ENCODE peak calls at places on chromosomes 6 and 20, in six cellular contexts. One of them, this sample, is unnamed. For H3K9me3, the result is how much of the 10 kb centered on the place peaks cover.

GRCh38 chr6:151056230-151056907 is 183.4 kb upstream of the AKAP12 start:
- DNase-seq in K562: no peak
- DNase-seq in CD8-positive, alpha-beta T cell: no peak
- DNase-seq in body of pancreas: no peak
- DNase-seq in fibroblast of lung: no peak
- DNase-seq in right cardiac atrium: no peak
- DNase-seq in this sample: no peak

GRCh38 chr20:11880694-11881093 is 37.0 kb upstream of the BTBD3 start:
- DNase-seq in body of pancreas: no peak
- DNase-seq in right cardiac atrium: no peak
- DNase-seq in fibroblast of lung: no peak
- DNase-seq in CD8-positive, alpha-beta T cell: no peak
- DNase-seq in K562: no peak
- DNase-seq in this sample: no peak

GRCh38 chr20:3811421-3812258 is 8.7 kb upstream of the AP5S1 start:
- DNase-seq in right cardiac atrium: peak
- DNase-seq in CD8-positive, alpha-beta T cell: peak
- DNase-seq in body of pancreas: peak
- DNase-seq in K562: peak
- DNase-seq in fibroblast of lung: peak
- DNase-seq in this sample: peak

GRCh38 chr6:116246089-116246488 is 7.8 kb downstream of the TSPYL4 start:
- DNase-seq in right cardiac atrium: no peak
- DNase-seq in K562: peak
- DNase-seq in fibroblast of lung: peak
- DNase-seq in CD8-positive, alpha-beta T cell: no peak
- DNase-seq in body of pancreas: no peak
- DNase-seq in this sample: no peak

GRCh38 chr6:119102901-119103300 is 24.4 kb upstream of the FAM184A start:
- DNase-seq in body of pancreas: no peak
- DNase-seq in K562: no peak
- DNase-seq in right cardiac atrium: no peak
- DNase-seq in fibroblast of lung: no peak
- DNase-seq in CD8-positive, alpha-beta T cell: no peak
- DNase-seq in this sample: no peak

GRCh38 chr6:6614096-6614964 is 25.8 kb downstream of the LY86 start:
- DNase-seq in K562: no peak
- DNase-seq in CD8-positive, alpha-beta T cell: no peak
- DNase-seq in right cardiac atrium: no peak
- DNase-seq in fibroblast of lung: no peak
- DNase-seq in body of pancreas: no peak
- DNase-seq in this sample: no peak

GRCh38 chr6:15312500-15312899 is 66.6 kb downstream of the JARID2 start:
- DNase-seq in CD8-positive, alpha-beta T cell: no peak
- DNase-seq in right cardiac atrium: no peak
- DNase-seq in K562: no peak
- DNase-seq in body of pancreas: no peak
- DNase-seq in fibroblast of lung: peak
- DNase-seq in this sample: no peak

GRCh38 chr6:46465294-46466165 is 25.7 kb downstream of the RCAN2 start:
- DNase-seq in body of pancreas: no peak
- DNase-seq in CD8-positive, alpha-beta T cell: no peak
- DNase-seq in fibroblast of lung: no peak
- DNase-seq in right cardiac atrium: no peak
- DNase-seq in K562: no peak
- DNase-seq in this sample: no peak

GRCh38 chr6:88989215-88989614 is 25.8 kb upstream of the RNGTT start:
- DNase-seq in fibroblast of lung: peak
- DNase-seq in K562: no peak
- DNase-seq in body of pancreas: peak
- DNase-seq in right cardiac atrium: no peak
- DNase-seq in CD8-positive, alpha-beta T cell: no peak
- DNase-seq in this sample: no peak

GRCh38 chr20:61974357-61974665 is 91.4 kb downstream of the TAF4 start:
- DNase-seq in body of pancreas: no peak
- DNase-seq in fibroblast of lung: no peak
- DNase-seq in right cardiac atrium: no peak
- DNase-seq in K562: no peak
- DNase-seq in CD8-positive, alpha-beta T cell: no peak
- DNase-seq in this sample: no peak

GRCh38 chr6:138477913-138478539 is 21.3 kb downstream of the NHSL1 start:
- DNase-seq in body of pancreas: no peak
- DNase-seq in CD8-positive, alpha-beta T cell: no peak
- DNase-seq in fibroblast of lung: no peak
- DNase-seq in right cardiac atrium: no peak
- DNase-seq in K562: no peak
- DNase-seq in this sample: no peak

GRCh38 chr6:5511924-5512323 is 250.6 kb downstream of the FARS2 start:
- DNase-seq in CD8-positive, alpha-beta T cell: no peak
- DNase-seq in body of pancreas: no peak
- DNase-seq in right cardiac atrium: no peak
- DNase-seq in fibroblast of lung: peak
- DNase-seq in K562: peak
- DNase-seq in this sample: no peak

GRCh38 chr6:31246051-31246495 is 25.8 kb downstream of the HLA-C start:
- DNase-seq in body of pancreas: peak
- DNase-seq in fibroblast of lung: peak
- DNase-seq in right cardiac atrium: no peak
- DNase-seq in CD8-positive, alpha-beta T cell: no peak
- DNase-seq in K562: no peak
- DNase-seq in this sample: no peak

GRCh38 chr6:138772596-138773176 is 883 bp upstream of the CCDC28A start:
- DNase-seq in body of pancreas: no peak
- DNase-seq in CD8-positive, alpha-beta T cell: no peak
- DNase-seq in fibroblast of lung: no peak
- DNase-seq in K562: peak
- DNase-seq in right cardiac atrium: no peak
- DNase-seq in this sample: no peak

GRCh38 chr6:108331982-108332381 is 37.1 kb downstream of the AFG1L start:
- DNase-seq in K562: no peak
- DNase-seq in fibroblast of lung: no peak
- DNase-seq in right cardiac atrium: no peak
- DNase-seq in CD8-positive, alpha-beta T cell: no peak
- DNase-seq in body of pancreas: no peak
- DNase-seq in this sample: no peak

GRCh38 chr20:31516166-31516565 is 1.9 kb downstream of the HM13 start:
- DNase-seq in K562: no peak
- DNase-seq in body of pancreas: no peak
- DNase-seq in fibroblast of lung: no peak
- DNase-seq in CD8-positive, alpha-beta T cell: no peak
- DNase-seq in right cardiac atrium: no peak
- DNase-seq in this sample: no peak

GRCh38 chr6:128319946-128320345 is 200.5 kb downstream of the PTPRK start:
- DNase-seq in fibroblast of lung: no peak
- DNase-seq in body of pancreas: no peak
- DNase-seq in CD8-positive, alpha-beta T cell: no peak
- DNase-seq in right cardiac atrium: no peak
- DNase-seq in K562: no peak
- DNase-seq in this sample: no peak

GRCh38 chr6:85186546-85187170 is 263.2 kb upstream of the NT5E start:
- DNase-seq in fibroblast of lung: no peak
- DNase-seq in body of pancreas: no peak
- DNase-seq in CD8-positive, alpha-beta T cell: no peak
- DNase-seq in K562: no peak
- DNase-seq in right cardiac atrium: no peak
- DNase-seq in this sample: no peak

GRCh38 chr6:168284187-168284586 is 35.4 kb downstream of the DACT2 start:
- DNase-seq in K562: no peak
- DNase-seq in fibroblast of lung: no peak
- DNase-seq in CD8-positive, alpha-beta T cell: no peak
- DNase-seq in body of pancreas: no peak
- DNase-seq in right cardiac atrium: no peak
- DNase-seq in this sample: no peak
- H3K9me3 ChIP-seq in K562: under half
- H3K9me3 ChIP-seq in fibroblast of lung: under half
- H3K9me3 ChIP-seq in CD8-positive, alpha-beta T cell: under half
- H3K9me3 ChIP-seq in body of pancreas: under half
- H3K9me3 ChIP-seq in right cardiac atrium: under half
- H3K9me3 ChIP-seq in this sample: under half

GRCh38 chr6:140697585-140697984 is 1323.1 kb upstream of the CITED2 start:
- DNase-seq in fibroblast of lung: no peak
- DNase-seq in body of pancreas: no peak
- DNase-seq in right cardiac atrium: no peak
- DNase-seq in K562: no peak
- DNase-seq in CD8-positive, alpha-beta T cell: no peak
- DNase-seq in this sample: no peak
- H3K9me3 ChIP-seq in fibroblast of lung: under half
- H3K9me3 ChIP-seq in body of pancreas: under half
- H3K9me3 ChIP-seq in right cardiac atrium: under half
- H3K9me3 ChIP-seq in K562: under half
- H3K9me3 ChIP-seq in CD8-positive, alpha-beta T cell: under half
- H3K9me3 ChIP-seq in this sample: under half

DNA sequence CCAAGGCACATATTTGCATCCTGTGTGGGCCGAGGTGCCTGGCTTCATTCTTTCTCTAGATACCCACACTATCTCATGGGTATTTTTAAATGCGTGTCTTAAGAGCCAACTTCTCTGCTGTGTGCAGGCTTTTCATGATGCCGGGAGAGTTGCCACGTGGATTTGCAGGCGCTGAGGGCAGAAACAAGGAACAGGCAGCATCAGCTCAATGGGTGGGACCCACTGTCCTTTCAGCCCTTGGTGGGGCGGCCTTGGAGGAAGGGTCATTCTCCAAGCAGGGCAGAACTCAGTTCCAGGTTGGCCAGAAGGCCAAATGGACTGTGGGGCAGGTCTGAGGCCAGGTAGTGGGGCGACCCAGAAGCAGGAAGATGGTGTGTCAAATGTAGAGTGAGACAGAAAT is 84.7 kb downstream of the PHACTR3 start:
- DNase-seq in body of pancreas: no peak
- DNase-seq in K562: no peak
- DNase-seq in fibroblast of lung: no peak
- DNase-seq in right cardiac atrium: no peak
- DNase-seq in CD8-positive, alpha-beta T cell: no peak
- DNase-seq in this sample: no peak
- H3K9me3 ChIP-seq in body of pancreas: under half
- H3K9me3 ChIP-seq in K562: under half
- H3K9me3 ChIP-seq in fibroblast of lung: under half
- H3K9me3 ChIP-seq in right cardiac atrium: under half
- H3K9me3 ChIP-seq in CD8-positive, alpha-beta T cell: under half
- H3K9me3 ChIP-seq in this sample: under half

GRCh38 chr6:109332748-109333147 is 49.5 kb downstream of the CD164 start:
- DNase-seq in K562: peak
- DNase-seq in fibroblast of lung: no peak
- DNase-seq in CD8-positive, alpha-beta T cell: no peak
- DNase-seq in right cardiac atrium: no peak
- DNase-seq in body of pancreas: no peak
- DNase-seq in this sample: no peak
- H3K9me3 ChIP-seq in K562: under half
- H3K9me3 ChIP-seq in fibroblast of lung: under half
- H3K9me3 ChIP-seq in CD8-positive, alpha-beta T cell: under half
- H3K9me3 ChIP-seq in right cardiac atrium: under half
- H3K9me3 ChIP-seq in body of pancreas: under half
- H3K9me3 ChIP-seq in this sample: under half

DNA sequence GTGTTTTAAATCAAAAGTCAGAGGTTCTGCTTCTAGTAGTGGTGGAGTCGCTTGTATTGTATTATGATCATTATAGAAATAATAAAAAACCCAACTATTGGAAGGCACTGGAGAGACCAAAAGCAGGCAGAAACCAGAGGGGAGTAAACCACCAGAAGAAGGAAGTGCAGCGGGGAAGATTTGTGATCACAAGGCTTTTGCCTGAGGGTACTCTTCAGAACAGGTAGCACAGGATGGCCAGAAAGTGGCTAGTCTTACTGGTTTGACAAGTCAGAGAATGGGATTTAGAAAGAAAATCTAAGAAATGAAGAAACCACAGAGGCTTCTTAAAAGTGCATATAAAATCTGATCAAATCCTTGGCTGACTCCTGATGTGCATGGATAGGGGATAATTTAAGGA is 24.0 kb downstream of the MAPK13 start:
- DNase-seq in fibroblast of lung: no peak
- DNase-seq in CD8-positive, alpha-beta T cell: no peak
- DNase-seq in right cardiac atrium: no peak
- DNase-seq in K562: no peak
- DNase-seq in body of pancreas: no peak
- DNase-seq in this sample: no peak
- H3K9me3 ChIP-seq in fibroblast of lung: under half
- H3K9me3 ChIP-seq in CD8-positive, alpha-beta T cell: under half
- H3K9me3 ChIP-seq in right cardiac atrium: under half
- H3K9me3 ChIP-seq in K562: under half
- H3K9me3 ChIP-seq in body of pancreas: under half
- H3K9me3 ChIP-seq in this sample: under half

GRCh38 chr6:67676892-67677291 is 958.2 kb upstream of the ADGRB3 start:
- DNase-seq in fibroblast of lung: no peak
- DNase-seq in K562: no peak
- DNase-seq in right cardiac atrium: no peak
- DNase-seq in body of pancreas: no peak
- DNase-seq in CD8-positive, alpha-beta T cell: no peak
- DNase-seq in this sample: no peak
- H3K9me3 ChIP-seq in fibroblast of lung: under half
- H3K9me3 ChIP-seq in K562: under half
- H3K9me3 ChIP-seq in right cardiac atrium: under half
- H3K9me3 ChIP-seq in body of pancreas: under half
- H3K9me3 ChIP-seq in CD8-positive, alpha-beta T cell: under half
- H3K9me3 ChIP-seq in this sample: under half

GRCh38 chr6:168283686-168284025 is 35.9 kb downstream of the DACT2 start:
- DNase-seq in fibroblast of lung: no peak
- DNase-seq in CD8-positive, alpha-beta T cell: no peak
- DNase-seq in right cardiac atrium: no peak
- DNase-seq in body of pancreas: no peak
- DNase-seq in K562: no peak
- DNase-seq in this sample: no peak

GRCh38 chr6:168280020-168280898 is 39.3 kb downstream of the DACT2 start:
- DNase-seq in fibroblast of lung: no peak
- DNase-seq in CD8-positive, alpha-beta T cell: no peak
- DNase-seq in right cardiac atrium: no peak
- DNase-seq in body of pancreas: no peak
- DNase-seq in K562: no peak
- DNase-seq in this sample: no peak

GRCh38 chr6:168282985-168283685 is 36.4 kb downstream of the DACT2 start:
- DNase-seq in K562: no peak
- DNase-seq in CD8-positive, alpha-beta T cell: no peak
- DNase-seq in fibroblast of lung: no peak
- DNase-seq in body of pancreas: no peak
- DNase-seq in right cardiac atrium: no peak
- DNase-seq in this sample: no peak

GRCh38 chr6:168280899-168281245 is 38.7 kb downstream of the DACT2 start:
- DNase-seq in right cardiac atrium: no peak
- DNase-seq in CD8-positive, alpha-beta T cell: no peak
- DNase-seq in fibroblast of lung: no peak
- DNase-seq in body of pancreas: no peak
- DNase-seq in K562: no peak
- DNase-seq in this sample: no peak

GRCh38 chr6:168281826-168282225 is 37.8 kb downstream of the DACT2 start:
- DNase-seq in CD8-positive, alpha-beta T cell: no peak
- DNase-seq in fibroblast of lung: no peak
- DNase-seq in right cardiac atrium: no peak
- DNase-seq in body of pancreas: no peak
- DNase-seq in K562: no peak
- DNase-seq in this sample: no peak
- H3K9me3 ChIP-seq in CD8-positive, alpha-beta T cell: under half
- H3K9me3 ChIP-seq in fibroblast of lung: under half
- H3K9me3 ChIP-seq in right cardiac atrium: under half
- H3K9me3 ChIP-seq in body of pancreas: under half
- H3K9me3 ChIP-seq in K562: under half
- H3K9me3 ChIP-seq in this sample: under half